ENCODE peak calls at places on chromosome 15, in four cellular contexts. Z is right atrium auricular region, K is BE2C, P is neural progenitor cell. I is an unnamed sample.
A peak's percentile ranks its signal among the peaks of the same experiment; 100 is the strongest.

GRCh38 chr15:48796930-48797329 is 13.9 kb downstream of the CEP152 start:
- DNase-seq in Z (no peak), K (no peak), P (no peak), I (no peak)

GRCh38 chr15:40050788-40051615 is 12.0 kb upstream of the SRP14 start:
- DNase-seq in Z (peak; percentile 52), K (no peak), P (peak; percentile 87), I (peak; percentile 53)

GRCh38 chr15:68580883-68581155 is 2.0 kb downstream of the CORO2B start:
- DNase-seq in Z (no peak), K (no peak), P (no peak), I (no peak)

GRCh38 chr15:69414702-69415161 is 583 bp downstream of the KIF23 start:
- DNase-seq in Z (peak; percentile 63), K (peak; percentile 48), P (peak; percentile 67), I (peak; percentile 40)

GRCh38 chr15:90191795-90192494 is 9.2 kb upstream of the SEMA4B start:
- DNase-seq in Z (peak; percentile 80), K (peak; percentile 95), P (no peak), I (peak; percentile 74)

GRCh38 chr15:63986751-63987341 is 59.4 kb downstream of the DAPK2 start:
- DNase-seq in Z (no peak), K (no peak), P (no peak), I (no peak)

GRCh38 chr15:31108836-31109235 is 7.3 kb upstream of the TRPM1 start:
- DNase-seq in Z (no peak), K (no peak), P (no peak), I (no peak)

GRCh38 chr15:68578960-68579935 is at the start of gene CORO2B:
- DNase-seq in Z (no peak), K (peak; percentile 74), P (peak; percentile 77), I (peak; percentile 44)

GRCh38 chr15:101429191-101429590 is 60.3 kb downstream of the PCSK6 start:
- DNase-seq in Z (no peak), K (no peak), P (no peak), I (no peak)

GRCh38 chr15:63109498-63110290 is 12.0 kb upstream of the LACTB start:
- DNase-seq in Z (no peak), K (no peak), P (no peak), I (no peak)

GRCh38 chr15:32688151-32688639 is 29.6 kb upstream of the GREM1 start:
- DNase-seq in Z (no peak), K (peak; percentile 72), P (no peak), I (no peak)

GRCh38 chr15:23497710-23498111 is 50.7 kb upstream of the GOLGA6L2 start:
- DNase-seq in Z (no peak), K (peak; percentile 6), P (peak; percentile 19), I (no peak)

GRCh38 chr15:96893159-96893906 is 562.8 kb downstream of the NR2F2 start:
- DNase-seq in Z (no peak), K (no peak), P (peak; percentile 77), I (no peak)

GRCh38 chr15:40906947-40907802 is 12.9 kb downstream of the VPS18 start:
- DNase-seq in Z (no peak), K (peak; percentile 71), P (no peak), I (no peak)

GRCh38 chr15:23854535-23855252 is 167.6 kb upstream of the NDN start:
- DNase-seq in Z (no peak), K (no peak), P (peak; percentile 40), I (no peak)

GRCh38 chr15:95972136-95972553 is 358.4 kb upstream of the NR2F2 start:
- DNase-seq in Z (no peak), K (no peak), P (no peak), I (no peak)

GRCh38 chr15:55289011-55289572 is 521 bp downstream of the RAB27A start:
- DNase-seq in Z (peak; percentile 60), K (peak; percentile 25), P (peak; percentile 34), I (peak; percentile 48)

GRCh38 chr15:76938752-76939151 is 7.2 kb downstream of the RCN2 start:
- DNase-seq in Z (no peak), K (no peak), P (no peak), I (no peak)
- H3K36me3 ChIP-seq in Z (no peaks in the 10 kb centered on the region), K (peaks cover 22% of the 10 kb centered on the region), P (peaks cover 35% of the 10 kb centered on the region), I (peaks cover 37% of the 10 kb centered on the region)

GRCh38 chr15:60767134-60767824 is 288.3 kb upstream of the ICE2 start:
- DNase-seq in Z (no peak), K (no peak), P (no peak), I (no peak)
- H3K4me1 ChIP-seq in Z (no peaks in the 10 kb centered on the region), K (peaks cover 11% of the 10 kb centered on the region), P (peaks cover 48% of the 10 kb centered on the region), I (no peaks in the 10 kb centered on the region)

GRCh38 chr15:82835391-82835917 is 26.0 kb downstream of the WHAMM start:
- DNase-seq in Z (no peak), K (no peak), P (no peak), I (no peak)
- H3K36me3 ChIP-seq in Z (peaks cover 76% of the 10 kb centered on the region), K (peaks cover 21% of the 10 kb centered on the region), P (no peaks in the 10 kb centered on the region), I (peaks cover 79% of the 10 kb centered on the region)

GRCh38 chr15:52080031-52080430 is 32.5 kb downstream of the BCL2L10 start:
- DNase-seq in Z (no peak), K (no peak), P (no peak), I (no peak)
- H3K4me1 ChIP-seq in Z (no peaks in the 10 kb centered on the region), K (no peaks in the 10 kb centered on the region), P (peaks cover 14% of the 10 kb centered on the region), I (no peaks in the 10 kb centered on the region)

GRCh38 chr15:61906961-61907752 is 153.1 kb downstream of the VPS13C start:
- DNase-seq in Z (no peak), K (no peak), P (no peak), I (no peak)
- H3K36me3 ChIP-seq in Z (peaks cover 25% of the 10 kb centered on the region), K (peaks cover 6% of the 10 kb centered on the region), P (peaks cover 11% of the 10 kb centered on the region), I (peaks cover 46% of the 10 kb centered on the region)

DNA sequence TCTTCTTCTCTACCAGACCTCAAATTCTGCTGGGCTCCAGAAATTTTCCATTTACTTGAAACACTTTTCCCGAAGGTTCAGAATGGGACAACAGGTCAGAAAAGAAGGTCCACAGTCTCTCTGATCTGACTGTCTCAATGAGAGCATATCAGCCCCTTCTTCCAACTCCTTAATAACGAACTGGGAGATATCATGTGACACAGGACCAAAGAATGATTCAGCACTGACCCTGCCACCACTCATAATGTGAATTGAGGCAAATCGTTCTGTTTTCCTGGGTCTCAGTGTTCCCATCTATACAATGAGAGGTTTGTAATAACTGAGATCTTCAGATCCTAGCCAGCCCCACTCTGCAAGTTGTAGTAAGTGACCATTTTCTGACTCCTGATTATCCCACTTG is 500.5 kb downstream of the NTRK3 start:
- DNase-seq in Z (no peak), K (no peak), P (no peak), I (no peak)
- H3K4me1 ChIP-seq in Z (no peaks in the 10 kb centered on the region), K (peaks cover 13% of the 10 kb centered on the region), P (no peaks in the 10 kb centered on the region), I (peaks cover 11% of the 10 kb centered on the region)

GRCh38 chr15:42692997-42693396 is 43.9 kb downstream of the CDAN1 start:
- DNase-seq in Z (no peak), K (no peak), P (no peak), I (no peak)

GRCh38 chr15:42693496-42693895 is 43.4 kb downstream of the CDAN1 start:
- DNase-seq in Z (no peak), K (no peak), P (no peak), I (no peak)

GRCh38 chr15:42693942-42694341 is 43.0 kb downstream of the CDAN1 start:
- DNase-seq in Z (no peak), K (no peak), P (no peak), I (no peak)

GRCh38 chr15:42695527-42696071 is 41.3 kb downstream of the CDAN1 start:
- DNase-seq in Z (no peak), K (no peak), P (no peak), I (peak; percentile 71)

DNA sequence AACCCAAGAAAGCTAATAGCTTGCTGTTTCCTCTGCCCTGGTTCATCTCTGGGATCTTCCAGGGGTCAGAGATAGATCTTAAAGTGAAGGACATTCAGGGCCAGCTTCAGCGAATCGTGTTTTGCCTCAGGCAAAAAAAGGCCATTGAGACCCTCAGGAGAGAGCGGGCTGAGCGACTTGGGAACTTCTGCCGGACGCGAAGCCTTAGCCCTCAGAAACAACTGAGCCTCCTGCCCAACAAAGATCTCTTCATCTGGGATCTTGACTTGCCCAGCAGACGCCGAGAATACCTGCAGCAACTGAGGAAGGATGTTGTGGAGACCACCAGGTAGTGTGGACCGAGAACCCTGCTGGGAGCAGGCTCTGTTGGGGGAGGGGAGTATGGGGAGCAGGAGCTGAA is 42.5 kb downstream of the CDAN1 start:
- DNase-seq in Z (no peak), K (no peak), P (no peak), I (no peak)
- H3K36me3 ChIP-seq in Z (peaks cover 55% of the 10 kb centered on the region), K (peaks cover 36% of the 10 kb centered on the region), P (no peaks in the 10 kb centered on the region), I (peaks cover 81% of the 10 kb centered on the region)

DNA sequence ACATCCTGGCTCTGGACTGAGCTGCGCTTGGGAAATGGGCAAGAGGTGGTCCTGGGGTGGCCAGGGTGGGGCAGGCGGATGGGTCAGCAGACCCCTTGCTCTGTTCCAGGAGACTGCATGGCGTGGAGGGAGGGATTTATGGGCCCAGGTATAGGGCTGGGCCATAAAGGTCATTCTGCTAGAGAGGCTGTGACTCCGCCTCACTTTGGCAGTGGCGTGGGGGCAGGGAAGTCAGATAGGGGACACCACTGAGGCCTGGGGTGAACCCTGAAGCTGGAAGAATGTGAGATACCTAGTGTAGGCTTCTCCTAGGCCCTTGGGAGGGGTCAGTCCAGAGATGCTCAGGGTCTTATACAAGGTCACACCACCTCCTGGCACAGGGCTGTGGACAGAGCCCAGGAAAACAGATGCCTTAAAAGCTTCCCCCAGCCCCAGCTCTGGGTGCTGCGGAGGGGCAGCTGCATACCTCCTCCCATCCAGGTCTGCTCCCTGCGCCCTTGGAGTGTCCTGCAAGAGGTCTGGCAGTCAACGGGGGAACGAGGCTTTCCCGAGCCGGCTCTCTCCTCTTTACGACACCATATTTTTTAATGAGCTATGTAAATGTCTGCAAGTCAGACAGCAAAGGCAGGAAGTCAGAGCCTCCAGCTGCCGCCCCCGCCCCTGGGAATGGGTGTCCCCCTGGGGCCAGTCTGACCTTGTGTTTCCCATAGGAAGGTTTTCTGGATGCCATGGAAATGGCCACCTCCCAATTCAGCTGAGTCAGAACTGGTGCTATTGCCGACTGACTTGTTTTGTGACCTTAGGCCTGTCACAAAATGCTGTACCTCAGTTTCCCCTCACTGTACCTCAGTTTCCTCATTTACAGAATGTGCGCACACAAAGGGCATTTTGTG is 26.3 kb downstream of the LINGO1 start:
- DNase-seq in Z (no peak), K (peak; percentile 70), P (no peak), I (no peak)
- H3K4me1 ChIP-seq in Z (no peaks in the 10 kb centered on the region), K (peaks cover 51% of the 10 kb centered on the region), P (peaks cover 60% of the 10 kb centered on the region), I (peaks cover 27% of the 10 kb centered on the region)